ENCODE peak calls at places on chromosomes 4 and X, in five cellular contexts. D is heart left ventricle; G is CD8-positive, alpha-beta T cell; E is endodermal cell; N is tibial nerve. F is an unnamed sample.

GRCh38 chr4:167233523-167234387 is 539 bp downstream of the SPOCK3 start:
- DNase-seq in E (peak), N (no peak), G (no peak), D (no peak), F (no peak)

GRCh38 chr4:145234086-145234694 is 53.8 kb upstream of the OTUD4 start:
- DNase-seq in N (peak), D (no peak), E (peak), G (peak), F (no peak)

GRCh38 chrX:129648514-129649267 is 6.1 kb downstream of the APLN start:
- DNase-seq in D (no peak), G (no peak), N (no peak), E (no peak), F (no peak)

GRCh38 chr4:38591617-38592337 is 72.2 kb upstream of the KLF3 start:
- DNase-seq in E (no peak), D (no peak), N (no peak), G (no peak), F (no peak)

GRCh38 chr4:2075987-2076907 is 17.1 kb downstream of the NAT8L start:
- DNase-seq in G (no peak), N (no peak), E (peak), D (no peak), F (no peak)

GRCh38 chrX:44829836-44830235 is 14.0 kb upstream of the DUSP21 start:
- DNase-seq in D (no peak), G (no peak), N (no peak), E (no peak), F (no peak)

GRCh38 chrX:18377802-18378201 is 23.3 kb upstream of the SCML2 start:
- DNase-seq in E (peak), N (peak), G (no peak), D (no peak), F (no peak)

GRCh38 chr4:93617596-93617995 is 211.0 kb upstream of the ATOH1 start:
- DNase-seq in D (no peak), G (no peak), N (no peak), E (no peak), F (no peak)

GRCh38 chrX:28966335-28966734 is 379.1 kb downstream of the IL1RAPL1 start:
- DNase-seq in E (no peak), N (no peak), G (no peak), D (no peak), F (no peak)

GRCh38 chrX:12753366-12753765 is 37.8 kb upstream of the PRPS2 start:
- DNase-seq in D (no peak), N (no peak), G (no peak), E (no peak), F (no peak)

GRCh38 chr4:71130827-71131603 is 137.6 kb downstream of the DCK start:
- DNase-seq in E (no peak), N (no peak), D (no peak), G (no peak), F (no peak)

GRCh38 chrX:152892999-152893605 is 4.8 kb upstream of the ZNF185 start:
- DNase-seq in E (peak), D (no peak), N (no peak), G (no peak), F (no peak)

GRCh38 chr4:1081689-1082040 is 31.7 kb downstream of the RNF212 start:
- DNase-seq in N (no peak), E (no peak), G (no peak), D (no peak), F (no peak)

GRCh38 chr4:25538430-25538829 is 117.2 kb upstream of the SLC34A2 start:
- DNase-seq in G (no peak), E (no peak), D (no peak), N (no peak), F (no peak)

GRCh38 chr4:37737456-37737855 is 51.3 kb upstream of the RELL1 start:
- DNase-seq in G (no peak), N (no peak), D (no peak), E (no peak), F (no peak)

GRCh38 chrX:19846995-19847790 is 40.2 kb downstream of the SH3KBP1 start:
- DNase-seq in E (peak), N (peak), D (peak), G (no peak), F (no peak)

GRCh38 chrX:103687073-103687695 is 685 bp upstream of the MORF4L2 start:
- DNase-seq in N (peak), E (peak), G (peak), D (peak), F (peak)

GRCh38 chr4:108926058-108926457 is 163.2 kb upstream of the ETNPPL start:
- DNase-seq in D (no peak), G (no peak), E (no peak), N (no peak), F (no peak)

GRCh38 chrX:63250253-63250868 is 100.8 kb downstream of the SPIN4 start:
- DNase-seq in D (peak), E (peak), N (peak), G (no peak), F (peak)

GRCh38 chr4:140690093-140690492 is 66.1 kb downstream of the TBC1D9 start:
- DNase-seq in N (no peak), E (no peak), D (no peak), G (no peak), F (no peak)

GRCh38 chr4:14984452-14984851 is 17.8 kb upstream of the CPEB2 start:
- DNase-seq in G (no peak), D (no peak), N (no peak), E (no peak), F (no peak)

GRCh38 chr4:78737020-78737419 is 39.1 kb upstream of the BMP2K start:
- DNase-seq in G (no peak), E (no peak), D (no peak), N (no peak), F (no peak)

GRCh38 chr4:71290481-71290880 is 48.3 kb upstream of the SLC4A4 start:
- DNase-seq in N (no peak), G (no peak), E (no peak), D (no peak), F (no peak)

GRCh38 chr4:167230744-167231143 is 3.5 kb downstream of the SPOCK3 start:
- DNase-seq in G (no peak), D (no peak), N (no peak), E (no peak), F (no peak)

GRCh38 chr4:23904639-23905061 is 14.8 kb upstream of the PPARGC1A start:
- DNase-seq in E (no peak), D (no peak), N (no peak), G (no peak), F (no peak)

GRCh38 chrX:135531813-135532212 is 11.4 kb downstream of the INTS6L start:
- DNase-seq in E (no peak), G (no peak), D (no peak), N (no peak), F (no peak)

GRCh38 chr4:41346306-41347061 is 89.8 kb downstream of the UCHL1 start:
- DNase-seq in G (no peak), N (no peak), E (no peak), D (no peak), F (no peak)

GRCh38 chr4:165766018-165766417 is 107.0 kb upstream of the TLL1 start:
- DNase-seq in E (no peak), N (no peak), G (no peak), D (no peak), F (no peak)

GRCh38 chrX:72316408-72317079 is 10.8 kb upstream of the CITED1 start:
- DNase-seq in D (no peak), G (no peak), N (no peak), E (no peak), F (no peak)

GRCh38 chrX:123223409-123223808 is 39.3 kb downstream of the GRIA3 start:
- DNase-seq in E (no peak), G (no peak), N (no peak), D (no peak), F (no peak)

GRCh38 chr4:182819751-182820150 is 97.4 kb downstream of the DCTD start:
- DNase-seq in D (no peak), G (no peak), N (no peak), E (no peak), F (no peak)

GRCh38 chrX:115147220-115147619 is 42.0 kb upstream of the RBMXL3 start:
- DNase-seq in E (no peak), N (no peak), G (no peak), D (no peak), F (no peak)

GRCh38 chr4:185587065-185587443 is 51.7 kb upstream of the PDLIM3 start:
- DNase-seq in E (no peak), N (no peak), D (no peak), G (no peak), F (no peak)

GRCh38 chrX:16785247-16786138 is 773 bp upstream of the TXLNG start:
- DNase-seq in D (peak), N (peak), G (no peak), E (no peak), F (no peak)

GRCh38 chrX:112085149-112085548 is 2.6 kb upstream of the TRPC5 start:
- DNase-seq in G (no peak), E (no peak), N (no peak), D (no peak), F (no peak)

GRCh38 chr4:141636077-141636770 is at the start of gene IL15:
- DNase-seq in D (peak), G (peak), E (peak), N (peak), F (peak)

GRCh38 chr4:3880595-3881120 is 114.5 kb downstream of the ADRA2C start:
- DNase-seq in D (peak), E (peak), G (peak), N (peak), F (peak)
- H3K27ac ChIP-seq in D (no peak), E (no peak), G (no peak), N (no peak), F (no peak)

DNA sequence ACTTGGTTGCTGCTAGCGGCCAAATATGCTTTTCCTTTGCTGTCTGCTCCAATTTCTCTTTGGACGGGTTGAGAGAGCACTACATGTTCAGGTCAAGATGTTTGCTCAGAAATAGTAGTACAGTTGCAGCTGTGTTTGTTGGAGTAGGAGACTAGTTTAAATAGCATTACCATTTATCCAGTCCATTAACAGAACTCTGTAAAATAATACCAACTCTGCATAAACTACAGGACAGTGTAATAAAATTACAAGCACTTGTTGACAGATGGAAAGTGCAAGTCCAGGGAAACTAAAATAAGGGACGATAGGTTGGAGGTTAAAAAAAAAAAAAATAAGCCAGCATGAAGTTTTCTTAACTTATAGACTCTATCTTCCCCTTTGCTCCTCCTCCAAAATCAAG is 20.2 kb downstream of the SLIT2 start:
- DNase-seq in G (no peak), D (no peak), E (no peak), N (no peak), F (no peak)
- H3K27ac ChIP-seq in G (no peak), D (no peak), E (no peak), N (no peak), F (no peak)

GRCh38 chr4:69617083-69617694 is 22.3 kb downstream of the UGT2A2 start:
- DNase-seq in G (no peak), E (no peak), D (no peak), N (no peak), F (no peak)
- H3K27ac ChIP-seq in G (no peak), E (no peak), D (no peak), N (no peak), F (no peak)

DNA sequence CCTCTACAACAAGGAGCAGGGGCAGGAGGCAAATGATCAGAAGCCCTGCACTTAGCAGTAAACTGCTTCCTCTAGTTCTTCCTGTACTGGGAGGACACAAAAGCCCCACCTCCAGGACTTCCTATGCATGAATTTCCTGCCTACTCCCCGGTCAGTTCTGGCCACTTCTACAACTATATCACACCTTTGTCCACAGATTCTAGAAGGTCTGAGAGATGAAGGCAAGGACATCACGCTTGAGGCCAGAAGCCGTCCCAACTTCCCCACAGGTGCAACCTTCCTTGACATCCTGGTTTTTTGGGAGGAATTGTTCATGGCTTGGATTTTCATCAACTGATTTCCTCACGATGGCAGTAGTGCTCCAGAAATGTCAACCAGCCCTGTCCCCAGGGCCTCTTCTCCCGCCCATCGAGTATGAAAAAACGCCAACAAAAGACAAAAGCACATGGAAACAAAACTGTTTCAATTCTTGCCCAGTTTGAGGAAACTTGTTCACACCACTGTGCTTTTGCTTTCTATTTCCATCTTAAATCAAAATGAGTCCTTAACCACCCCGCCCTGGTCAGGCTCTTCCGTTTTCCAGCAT is 206.5 kb upstream of the STK26 start:
- DNase-seq in D (peak), G (peak), N (peak), E (no peak), F (peak)
- H3K27ac ChIP-seq in D (peak), G (peak), N (peak), E (no peak), F (peak)

GRCh38 chr4:124055896-124056295 is 656.6 kb downstream of the ANKRD50 start:
- DNase-seq in N (no peak), E (no peak), D (peak), G (no peak), F (no peak)

GRCh38 chr4:124065941-124066340 is 646.6 kb downstream of the ANKRD50 start:
- DNase-seq in G (no peak), E (no peak), D (no peak), N (no peak), F (no peak)

GRCh38 chr4:124061413-124061812 is 651.1 kb downstream of the ANKRD50 start:
- DNase-seq in N (no peak), E (no peak), D (no peak), G (no peak), F (no peak)

DNA sequence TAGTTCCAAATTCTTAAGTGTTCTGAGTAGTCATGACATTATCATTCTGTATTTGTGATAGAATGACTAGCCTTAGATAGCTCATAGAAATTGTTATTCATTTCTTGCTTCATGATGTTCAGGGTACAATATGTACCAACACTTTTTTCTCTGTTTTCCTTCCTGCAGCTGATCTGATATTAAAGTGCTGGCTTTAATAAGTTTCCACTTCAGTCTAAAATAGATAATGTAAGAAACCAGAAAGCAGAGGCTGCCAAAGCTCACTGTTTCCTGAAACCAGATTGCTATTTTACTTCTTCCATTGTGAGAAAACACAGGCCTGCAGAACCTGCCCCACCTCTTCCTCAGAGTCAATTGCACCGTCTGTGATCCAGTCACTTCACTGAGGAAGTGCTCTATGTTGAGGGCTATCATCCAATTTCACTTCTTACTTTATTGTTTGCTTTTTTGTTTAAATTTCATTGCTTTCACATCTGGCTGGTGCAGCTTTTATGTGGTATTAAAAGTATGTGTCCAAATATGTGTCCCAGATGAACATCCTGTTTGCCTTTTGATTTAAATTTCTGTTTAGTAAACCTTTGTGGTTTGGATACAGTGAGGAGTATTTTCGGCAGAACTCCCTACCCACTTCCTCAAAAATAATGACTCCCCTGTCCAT is 652.1 kb downstream of the ANKRD50 start:
- DNase-seq in G (no peak), D (peak), E (no peak), N (peak), F (peak)
- H3K27ac ChIP-seq in G (no peak), D (peak), E (no peak), N (peak), F (peak)